ENCODE peak calls at places on chromosomes 4 and X, in eight cellular contexts. S, C, E, X, B, Z, R and W are unnamed samples.

GRCh38 chr4:61922766-61923165 is 722.6 kb downstream of the ADGRL3 start:
- DNase-seq in S (no peak), C (no peak), E (no peak), X (no peak), B (no peak), Z (no peak), R (no peak), W (no peak)

GRCh38 chr4:2298548-2298991 is 36.7 kb upstream of the MXD4 start:
- DNase-seq in S (no peak), C (no peak), E (no peak), X (no peak), B (no peak), Z (peak), R (peak), W (no peak)

GRCh38 chr4:41363384-41363981 is 106.8 kb downstream of the UCHL1 start:
- DNase-seq in S (no peak), C (no peak), E (no peak), X (no peak), B (no peak), Z (no peak), R (no peak), W (peak)

GRCh38 chr4:124061413-124061812 is 651.1 kb downstream of the ANKRD50 start:
- DNase-seq in S (no peak), C (no peak), E (no peak), X (no peak), B (no peak), Z (no peak), R (no peak), W (peak)

GRCh38 chrX:31021537-31021936 is 50.3 kb downstream of the FTHL17 start:
- DNase-seq in S (no peak), C (no peak), E (no peak), X (no peak), B (no peak), Z (no peak), R (no peak), W (no peak)

GRCh38 chrX:20362268-20363002 is 95.7 kb upstream of the RPS6KA3 start:
- DNase-seq in S (no peak), C (peak), E (no peak), X (no peak), B (no peak), Z (no peak), R (no peak), W (peak)

GRCh38 chr4:98222306-98222705 is 38.9 kb upstream of the RAP1GDS1 start:
- DNase-seq in S (no peak), C (no peak), E (no peak), X (no peak), B (no peak), Z (no peak), R (no peak), W (no peak)

GRCh38 chr4:115090483-115091075 is 22.8 kb downstream of the NDST4 start:
- DNase-seq in S (no peak), C (peak), E (no peak), X (no peak), B (no peak), Z (no peak), R (no peak), W (no peak)

GRCh38 chr4:129136433-129136832 is 40.5 kb downstream of the C4orf33 start:
- DNase-seq in S (no peak), C (no peak), E (no peak), X (no peak), B (no peak), Z (no peak), R (no peak), W (no peak)

GRCh38 chr4:141255016-141255415 is 34.3 kb downstream of the ZNF330 start:
- DNase-seq in S (no peak), C (no peak), E (no peak), X (no peak), B (no peak), Z (no peak), R (no peak), W (no peak)

GRCh38 chrX:18596096-18596495 is 75.8 kb downstream of the RS1 start:
- DNase-seq in S (no peak), C (no peak), E (no peak), X (no peak), B (no peak), Z (no peak), R (peak), W (no peak)

GRCh38 chr4:82431026-82431745 is 796 bp downstream of the ENOPH1 start:
- DNase-seq in S (no peak), C (peak), E (peak), X (peak), B (peak), Z (peak), R (peak), W (no peak)

GRCh38 chr4:164204434-164204833 is 549.5 kb upstream of the SMIM31 start:
- DNase-seq in S (peak), C (no peak), E (no peak), X (no peak), B (no peak), Z (no peak), R (no peak), W (peak)

GRCh38 chr4:85370400-85371032 is 104.4 kb upstream of the ARHGAP24 start:
- DNase-seq in S (no peak), C (peak), E (peak), X (peak), B (no peak), Z (peak), R (peak), W (no peak)

GRCh38 chr4:74033721-74034120 is 4.8 kb downstream of the CXCL3 start:
- DNase-seq in S (no peak), C (no peak), E (no peak), X (no peak), B (no peak), Z (no peak), R (no peak), W (no peak)

GRCh38 chr4:3470244-3471097 is 7.4 kb downstream of the DOK7 start:
- DNase-seq in S (no peak), C (no peak), E (no peak), X (no peak), B (no peak), Z (no peak), R (peak), W (peak)

GRCh38 chrX:64379924-64380323 is 15.3 kb downstream of the MTMR8 start:
- DNase-seq in S (no peak), C (no peak), E (no peak), X (no peak), B (no peak), Z (no peak), R (no peak), W (no peak)

GRCh38 chrX:84216406-84216805 is 28.4 kb upstream of the RPS6KA6 start:
- DNase-seq in S (no peak), C (no peak), E (no peak), X (no peak), B (no peak), Z (no peak), R (no peak), W (no peak)

GRCh38 chr4:123976875-123977274 is 580.3 kb downstream of the SPRY1 start:
- DNase-seq in S (no peak), C (no peak), E (no peak), X (no peak), B (no peak), Z (no peak), R (no peak), W (no peak)

GRCh38 chr4:162506253-162506652 is 342.5 kb upstream of the FSTL5 start:
- DNase-seq in S (peak), C (no peak), E (no peak), X (no peak), B (no peak), Z (no peak), R (no peak), W (peak)